ENCODE peak calls at places on chromosomes 3 and 15, in seven cellular contexts. M is effector memory CD4-positive, alpha-beta T cell; N is heart left ventricle; P is neuronal stem cell; C is endothelial cell of umbilical vein; Z is spleen; Y is CD8-positive, alpha-beta T cell. U is an unnamed sample.

GRCh38 chr15:86034904-86035303 is 44.8 kb upstream of the AGBL1 start:
- DNase-seq in C (no peak), Z (no peak), Y (no peak), N (no peak), P (no peak), M (no peak), U (no peak)

GRCh38 chr3:60552581-60552980 is 698.7 kb downstream of the FHIT start:
- DNase-seq in Y (no peak), C (no peak), M (no peak), P (no peak), Z (no peak), N (no peak), U (peak; percentile 26)

GRCh38 chr15:26890988-26891387 is 24.1 kb downstream of the GABRA5 start:
- DNase-seq in Z (no peak), M (no peak), P (no peak), N (no peak), Y (no peak), C (no peak), U (no peak)

GRCh38 chr3:45547764-45548683 is 46.5 kb upstream of the LIMD1 start:
- DNase-seq in Y (no peak), N (peak; percentile 70), M (no peak), Z (no peak), C (no peak), P (no peak), U (no peak)

GRCh38 chr15:69660114-69660513 is 207.5 kb downstream of the RPLP1 start:
- DNase-seq in Z (no peak), N (no peak), P (no peak), C (no peak), M (no peak), Y (no peak), U (no peak)

GRCh38 chr3:30183421-30183820 is 423.0 kb upstream of the TGFBR2 start:
- DNase-seq in P (no peak), Z (no peak), C (no peak), M (no peak), Y (no peak), N (no peak), U (no peak)

GRCh38 chr3:36991923-36992805 is 767 bp downstream of the EPM2AIP1 start:
- DNase-seq in Z (no peak), Y (peak; percentile 4), M (no peak), P (no peak), C (no peak), N (no peak), U (no peak)

GRCh38 chr3:32969656-32970055 is 18.2 kb downstream of the CCR4 start:
- DNase-seq in N (no peak), P (no peak), C (peak; percentile 43), M (no peak), Y (no peak), Z (no peak), U (no peak)

GRCh38 chr3:169241575-169241927 is 422.0 kb downstream of the MECOM start:
- DNase-seq in Y (no peak), M (no peak), P (no peak), N (no peak), C (peak; percentile 90), Z (no peak), U (no peak)

GRCh38 chr3:152452318-152452717 is 183.6 kb downstream of the MBNL1 start:
- DNase-seq in M (no peak), N (no peak), Z (no peak), P (no peak), Y (no peak), C (no peak), U (no peak)

GRCh38 chr3:119589087-119589773 is 8.5 kb upstream of the PLA1A start:
- DNase-seq in N (no peak), Y (no peak), P (no peak), M (no peak), C (no peak), Z (no peak), U (no peak)

GRCh38 chr3:135000465-135000864 is 205.4 kb downstream of the EPHB1 start:
- DNase-seq in P (no peak), Y (no peak), C (no peak), Z (no peak), M (no peak), N (no peak), U (no peak)

GRCh38 chr3:157134620-157135191 is 25.2 kb downstream of the CCNL1 start:
- DNase-seq in Y (no peak), M (no peak), P (no peak), Z (no peak), C (no peak), N (no peak), U (no peak)

GRCh38 chr15:69666441-69666882 is 213.8 kb downstream of the RPLP1 start:
- DNase-seq in C (no peak), N (peak; percentile 44), P (no peak), Y (no peak), M (no peak), Z (peak; percentile 83), U (peak; percentile 9)

GRCh38 chr15:88032787-88033186 is 223.8 kb downstream of the NTRK3 start:
- DNase-seq in M (no peak), C (no peak), P (no peak), Y (no peak), Z (no peak), N (no peak), U (no peak)

GRCh38 chr15:70096215-70096974 is 1.3 kb downstream of the TLE3 start:
- DNase-seq in C (peak; percentile 68), N (no peak), M (peak; percentile 30), Y (peak; percentile 24), Z (peak; percentile 92), P (peak; percentile 76), U (peak; percentile 51)

GRCh38 chr3:53856964-53857363 is 10.6 kb downstream of the IL17RB start:
- DNase-seq in M (no peak), Y (no peak), C (no peak), Z (no peak), N (no peak), P (no peak), U (no peak)

GRCh38 chr3:187750041-187750512 is 4.8 kb upstream of the BCL6 start:
- DNase-seq in N (peak; percentile 42), P (peak; percentile 70), Y (no peak), M (no peak), C (peak; percentile 50), Z (no peak), U (no peak)

GRCh38 chr3:109336272-109336957 is 931 bp downstream of the DPPA4 start:
- DNase-seq in P (no peak), N (peak; percentile 35), Z (no peak), C (no peak), M (no peak), Y (peak; percentile 0), U (no peak)

GRCh38 chr3:129345971-129346370 is 67.3 kb downstream of the HMCES start:
- DNase-seq in P (no peak), N (no peak), C (peak; percentile 24), Z (no peak), Y (no peak), M (no peak), U (no peak)

GRCh38 chr3:190432216-190432615 is 17.5 kb downstream of the TMEM207 start:
- DNase-seq in N (no peak), C (no peak), P (no peak), M (no peak), Y (no peak), Z (no peak), U (no peak)
- H3K4me3 ChIP-seq in N (no peak overlapping the region), C (no peak overlapping the region), P (no peak overlapping the region), M (no peak overlapping the region), Y (no peak overlapping the region), Z (no peak overlapping the region), U (no peak overlapping the region)

GRCh38 chr3:48681974-48682610 is 3.6 kb downstream of the NCKIPSD start:
- DNase-seq in M (no peak), N (no peak), Y (no peak), P (no peak), C (no peak), Z (peak; percentile 61), U (no peak)
- H3K27ac ChIP-seq in M (no peak overlapping the region), N (no peak overlapping the region), Y (no peak overlapping the region), P (no peak overlapping the region), C (no peak overlapping the region), Z (no peak overlapping the region), U (no peak overlapping the region)

DNA sequence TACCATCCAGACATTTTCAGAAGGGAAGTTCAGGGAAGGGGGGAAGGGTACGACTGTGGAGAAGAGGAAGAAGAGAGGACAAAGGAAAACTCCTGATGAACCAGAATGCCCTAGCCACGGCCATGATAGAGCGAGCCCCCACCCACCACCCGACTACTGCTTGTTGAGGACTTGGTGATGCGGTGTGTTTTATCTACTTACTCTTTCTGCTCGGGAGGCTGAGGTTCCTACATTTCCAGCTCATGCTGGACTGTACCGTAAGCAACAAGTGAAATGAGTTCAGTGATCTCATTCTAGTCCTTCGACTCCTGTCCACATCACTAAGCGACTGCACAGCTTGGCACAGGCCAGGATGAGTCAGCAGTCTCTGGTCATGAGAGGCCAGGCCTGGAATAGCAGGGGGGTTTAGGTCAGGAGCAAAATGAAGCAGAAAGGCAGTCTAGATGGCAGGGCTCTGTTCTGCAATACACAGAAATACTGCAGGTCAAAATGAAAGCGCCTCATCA is 330.9 kb downstream of the TIGIT start:
- DNase-seq in C (peak; percentile 97), M (no peak), Y (no peak), N (peak; percentile 98), P (no peak), Z (peak; percentile 83), U (no peak)
- H3K4me3 ChIP-seq in C (peak overlapping the region; percentile 21), M (no peak overlapping the region), Y (no peak overlapping the region), N (peak overlapping the region; percentile 27), P (no peak overlapping the region), Z (no peak overlapping the region), U (no peak overlapping the region)

GRCh38 chr3:189394599-189395121 is 222.9 kb downstream of the TPRG1 start:
- DNase-seq in Y (no peak), P (no peak), M (no peak), Z (no peak), C (no peak), N (no peak), U (no peak)

GRCh38 chr3:189393598-189393997 is 221.8 kb downstream of the TPRG1 start:
- DNase-seq in Y (no peak), N (no peak), P (no peak), C (no peak), M (no peak), Z (no peak), U (peak; percentile 19)

GRCh38 chr3:189392969-189393368 is 221.2 kb downstream of the TPRG1 start:
- DNase-seq in C (no peak), Y (no peak), M (no peak), Z (no peak), P (no peak), N (no peak), U (no peak)

GRCh38 chr3:189386739-189387138 is 215.0 kb downstream of the TPRG1 start:
- DNase-seq in Z (no peak), M (no peak), C (no peak), P (no peak), N (no peak), Y (no peak), U (no peak)

GRCh38 chr3:189389346-189389745 is 217.6 kb downstream of the TPRG1 start:
- DNase-seq in Z (no peak), C (no peak), P (no peak), N (no peak), M (no peak), Y (no peak), U (no peak)
- H3K27ac ChIP-seq in Z (no peak overlapping the region), C (no peak overlapping the region), P (no peak overlapping the region), N (no peak overlapping the region), M (no peak overlapping the region), Y (no peak overlapping the region), U (no peak overlapping the region)

DNA sequence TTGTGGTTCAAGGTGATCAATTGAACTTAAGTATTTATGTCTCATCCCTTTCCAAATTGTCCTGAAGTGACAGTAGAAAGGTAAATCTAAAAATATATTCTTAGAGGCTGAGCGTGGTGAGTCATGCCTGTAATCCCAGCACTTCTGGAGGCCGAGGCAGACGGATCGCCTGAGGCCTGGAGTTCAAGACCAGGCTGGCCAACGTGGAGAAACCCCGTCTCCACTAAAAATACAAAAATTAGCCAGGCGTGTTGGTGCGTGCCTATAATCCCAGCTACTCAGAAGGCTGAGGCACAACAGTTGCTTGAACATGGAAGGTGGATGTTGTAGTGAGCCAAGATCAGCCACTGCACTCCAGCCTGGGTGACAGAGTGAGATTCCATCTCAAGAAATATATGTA is 226.6 kb downstream of the DPH6 start:
- DNase-seq in M (no peak), Y (no peak), C (no peak), P (no peak), Z (peak; percentile 38), N (no peak), U (no peak)
- H3K4me3 ChIP-seq in M (no peak overlapping the region), Y (no peak overlapping the region), C (no peak overlapping the region), P (no peak overlapping the region), Z (no peak overlapping the region), N (no peak overlapping the region), U (no peak overlapping the region)

U was measured in CD4-positive, CD25-positive, alpha-beta regulatory T cell.